ENCODE peak calls at places on chromosome 1, in seven cellular contexts. P, R, V, G, U, A and D are unnamed samples.

GRCh38 chr1:28926629-28927441 is 12.5 kb downstream of the EPB41 start:
- DNase-seq in P (peak), R (no peak), V (peak), G (peak), U (no peak), A (no peak), D (peak)

GRCh38 chr1:234893725-234894630 is 234.7 kb downstream of the TOMM20 start:
- DNase-seq in P (peak), R (no peak), V (no peak), G (no peak), U (no peak), A (no peak), D (peak)

GRCh38 chr1:3501856-3502665 is 47.6 kb downstream of the ARHGEF16 start:
- DNase-seq in P (peak), R (no peak), V (no peak), G (peak), U (no peak), A (peak), D (peak)

GRCh38 chr1:41745022-41745421 is 173.7 kb downstream of the HIVEP3 start:
- DNase-seq in P (no peak), R (no peak), V (no peak), G (no peak), U (no peak), A (no peak), D (no peak)

GRCh38 chr1:116151739-116152576 is 40.8 kb downstream of the MAB21L3 start:
- DNase-seq in P (peak), R (peak), V (peak), G (peak), U (peak), A (peak), D (peak)

GRCh38 chr1:147651466-147651865 is 18.9 kb downstream of the ACP6 start:
- DNase-seq in P (no peak), R (no peak), V (no peak), G (no peak), U (no peak), A (no peak), D (no peak)

GRCh38 chr1:116982319-116983004 is 19.1 kb upstream of the CD101 start:
- DNase-seq in P (no peak), R (no peak), V (no peak), G (peak), U (no peak), A (peak), D (no peak)

GRCh38 chr1:211918665-211919414 is 88.3 kb upstream of the LPGAT1 start:
- DNase-seq in P (no peak), R (no peak), V (no peak), G (no peak), U (no peak), A (no peak), D (no peak)

GRCh38 chr1:28246427-28246832 is 10.5 kb downstream of the ATP5IF1 start:
- DNase-seq in P (no peak), R (peak), V (peak), G (peak), U (no peak), A (no peak), D (no peak)

GRCh38 chr1:170030212-170030611 is 44.3 kb downstream of the KIFAP3 start:
- DNase-seq in P (no peak), R (no peak), V (no peak), G (no peak), U (no peak), A (no peak), D (no peak)

GRCh38 chr1:33086384-33086850 is 5.5 kb downstream of the AZIN2 start:
- DNase-seq in P (peak), R (peak), V (no peak), G (peak), U (peak), A (peak), D (peak)

GRCh38 chr1:48175116-48175515 is 47.4 kb upstream of the SLC5A9 start:
- DNase-seq in P (no peak), R (no peak), V (no peak), G (no peak), U (no peak), A (no peak), D (no peak)

GRCh38 chr1:21904725-21905520 is 32.2 kb downstream of the HSPG2 start:
- DNase-seq in P (no peak), R (no peak), V (no peak), G (no peak), U (peak), A (no peak), D (peak)

GRCh38 chr1:68970571-68970970 is 473.7 kb upstream of the DEPDC1 start:
- DNase-seq in P (no peak), R (peak), V (no peak), G (no peak), U (no peak), A (no peak), D (no peak)

GRCh38 chr1:31689394-31689793 is 14.4 kb downstream of the COL16A1 start:
- DNase-seq in P (no peak), R (no peak), V (no peak), G (no peak), U (no peak), A (no peak), D (no peak)

GRCh38 chr1:37724575-37724974 is 32.3 kb downstream of the CDCA8 start:
- DNase-seq in P (no peak), R (no peak), V (no peak), G (no peak), U (no peak), A (no peak), D (no peak)

GRCh38 chr1:228889289-228889688 is 154.0 kb downstream of the RHOU start:
- DNase-seq in P (no peak), R (no peak), V (no peak), G (no peak), U (no peak), A (no peak), D (no peak)

GRCh38 chr1:178438432-178438831 is 58.3 kb downstream of the CLEC20A start:
- DNase-seq in P (no peak), R (no peak), V (no peak), G (peak), U (no peak), A (no peak), D (no peak)

GRCh38 chr1:155049651-155050559 is 1.2 kb upstream of the ADAM15 start:
- DNase-seq in P (no peak), R (no peak), V (no peak), G (no peak), U (no peak), A (no peak), D (peak)

GRCh38 chr1:53324321-53324720 is 3.5 kb downstream of the LRP8 start:
- DNase-seq in P (no peak), R (no peak), V (no peak), G (no peak), U (no peak), A (no peak), D (no peak)

GRCh38 chr1:15386128-15386824 is 23.4 kb upstream of the EFHD2 start:
- DNase-seq in P (no peak), R (no peak), V (no peak), G (peak), U (no peak), A (peak), D (no peak)

GRCh38 chr1:108077991-108078390 is 113.0 kb upstream of the VAV3 start:
- DNase-seq in P (no peak), R (no peak), V (no peak), G (no peak), U (no peak), A (no peak), D (no peak)

GRCh38 chr1:212381509-212381908 is 33.2 kb downstream of the PACC1 start:
- DNase-seq in P (no peak), R (no peak), V (no peak), G (no peak), U (no peak), A (no peak), D (no peak)

GRCh38 chr1:204258213-204259115 is 44.7 kb upstream of the GOLT1A start:
- DNase-seq in P (peak), R (peak), V (no peak), G (peak), U (peak), A (peak), D (peak)

GRCh38 chr1:54867717-54868057 is 19.3 kb downstream of the DHCR24 start:
- DNase-seq in P (no peak), R (no peak), V (no peak), G (no peak), U (no peak), A (no peak), D (no peak)

GRCh38 chr1:107419003-107419402 is 278.2 kb downstream of the NTNG1 start:
- DNase-seq in P (no peak), R (no peak), V (no peak), G (no peak), U (no peak), A (no peak), D (no peak)

GRCh38 chr1:114467491-114467890 is 43.5 kb downstream of the TRIM33 start:
- DNase-seq in P (no peak), R (no peak), V (no peak), G (no peak), U (no peak), A (no peak), D (no peak)

GRCh38 chr1:21659099-21659923 is 9.8 kb downstream of the RAP1GAP start:
- DNase-seq in P (peak), R (peak), V (peak), G (peak), U (peak), A (peak), D (peak)

GRCh38 chr1:153485880-153486279 is 25.4 kb upstream of the S100A7 start:
- DNase-seq in P (peak), R (no peak), V (no peak), G (no peak), U (no peak), A (no peak), D (peak)

GRCh38 chr1:4972761-4973320 is 318.4 kb downstream of the AJAP1 start:
- DNase-seq in P (no peak), R (no peak), V (no peak), G (no peak), U (no peak), A (no peak), D (no peak)

GRCh38 chr1:173666646-173667045 is 3.0 kb downstream of the ANKRD45 start:
- DNase-seq in P (no peak), R (no peak), V (no peak), G (no peak), U (no peak), A (no peak), D (no peak)

GRCh38 chr1:27192039-27192529 is 37.2 kb upstream of the SLC9A1 start:
- DNase-seq in P (no peak), R (no peak), V (no peak), G (no peak), U (peak), A (no peak), D (peak)

GRCh38 chr1:229148041-229148671 is 122.8 kb upstream of the RAB4A start:
- DNase-seq in P (peak), R (peak), V (no peak), G (peak), U (no peak), A (peak), D (no peak)

GRCh38 chr1:26767714-26768113 is 20.0 kb upstream of the PIGV start:
- DNase-seq in P (no peak), R (no peak), V (no peak), G (no peak), U (no peak), A (no peak), D (no peak)

GRCh38 chr1:160996195-160996594 is 24.8 kb downstream of the F11R start:
- DNase-seq in P (no peak), R (no peak), V (no peak), G (no peak), U (peak), A (no peak), D (peak)

GRCh38 chr1:27594542-27595510 is 9.1 kb downstream of the AHDC1 start:
- DNase-seq in P (no peak), R (no peak), V (no peak), G (no peak), U (no peak), A (no peak), D (no peak)

GRCh38 chr1:116956378-116956777 is 45.2 kb upstream of the CD101 start:
- DNase-seq in P (peak), R (no peak), V (no peak), G (no peak), U (no peak), A (no peak), D (no peak)